ENCODE peak calls at places on chromosomes 1 and 21, in five cellular contexts. G is AG04450; D is activated T-helper 1 cell treated with anti-CD3 and anti-CD28 coated beads, Interleukin-2, amount 50 U/mL, for 16 hours; C is lower lobe of right lung; X is smooth muscle cell of the brain vasculature. L is an unnamed sample.

GRCh38 chr1:182149411-182149965 is 88.0 kb upstream of the ZNF648 start:
- DNase-seq in G (no peak), D (no peak), C (peak), X (no peak), L (peak)

GRCh38 chr1:59367269-59368006 is 70.5 kb downstream of the FGGY start:
- DNase-seq in G (peak), D (no peak), C (peak), X (peak), L (no peak)

GRCh38 chr1:85303440-85304162 is 27.2 kb upstream of the BCL10 start:
- DNase-seq in G (no peak), D (no peak), C (no peak), X (no peak), L (no peak)

GRCh38 chr1:11649237-11649623 is 5.0 kb downstream of the FBXO2 start:
- DNase-seq in G (no peak), D (no peak), C (no peak), X (no peak), L (no peak)

GRCh38 chr1:206633708-206634121 is 1.6 kb upstream of the DYRK3 start:
- DNase-seq in G (peak), D (no peak), C (no peak), X (no peak), L (no peak)

GRCh38 chr1:81142099-81142776 is 658.5 kb upstream of the ADGRL2 start:
- DNase-seq in G (no peak), D (no peak), C (no peak), X (no peak), L (no peak)

GRCh38 chr1:201737350-201738060 is 91.5 kb upstream of the IPO9 start:
- DNase-seq in G (no peak), D (no peak), C (no peak), X (peak), L (no peak)

GRCh38 chr1:157069596-157069995 is 24.1 kb upstream of the ARHGEF11 start:
- DNase-seq in G (no peak), D (no peak), C (no peak), X (no peak), L (no peak)

GRCh38 chr1:60133848-60134247 is 60.3 kb upstream of the C1orf87 start:
- DNase-seq in G (peak), D (no peak), C (no peak), X (no peak), L (no peak)

GRCh38 chr1:27555700-27556424 is 48.1 kb downstream of the AHDC1 start:
- DNase-seq in G (no peak), D (no peak), C (no peak), X (no peak), L (no peak)

GRCh38 chr1:16420719-16421118 is 16.5 kb downstream of the SPATA21 start:
- DNase-seq in G (no peak), D (peak), C (no peak), X (no peak), L (no peak)

GRCh38 chr1:153778824-153779519 is 3.8 kb downstream of the SLC27A3 start:
- DNase-seq in G (no peak), D (no peak), C (no peak), X (no peak), L (no peak)

GRCh38 chr1:56520202-56520601 is 59.2 kb downstream of the PLPP3 start:
- DNase-seq in G (no peak), D (no peak), C (no peak), X (peak), L (no peak)

GRCh38 chr1:182279724-182280506 is 111.7 kb downstream of the GLUL start:
- DNase-seq in G (no peak), D (no peak), C (no peak), X (no peak), L (no peak)

GRCh38 chr1:188372821-188373220 is 1544.1 kb downstream of the PLA2G4A start:
- DNase-seq in G (no peak), D (no peak), C (no peak), X (no peak), L (no peak)

GRCh38 chr21:32702702-32703101 is 25.1 kb downstream of the SYNJ1 start:
- DNase-seq in G (peak), D (no peak), C (no peak), X (no peak), L (no peak)